ENCODE peak calls at places on chromosomes 5 and 9, in eight cellular contexts. One of them, this sample, is unnamed.

GRCh38 chr5:96876292-96876850 is at the start of gene ERAP2:
- DNase-seq in transverse colon: no peak
- DNase-seq in upper lobe of left lung: no peak
- DNase-seq in HepG2: peak; percentile 25
- DNase-seq in K562: peak; percentile 56
- DNase-seq in SK-N-SH: no peak
- DNase-seq in endothelial cell of umbilical vein: peak; percentile 85
- DNase-seq in breast epithelium: no peak
- DNase-seq in this sample: no peak

GRCh38 chr5:133924221-133924920 is 44.1 kb downstream of the C5orf15 start:
- DNase-seq in transverse colon: no peak
- DNase-seq in upper lobe of left lung: no peak
- DNase-seq in HepG2: no peak
- DNase-seq in K562: no peak
- DNase-seq in SK-N-SH: peak; percentile 65
- DNase-seq in endothelial cell of umbilical vein: no peak
- DNase-seq in breast epithelium: no peak
- DNase-seq in this sample: no peak

GRCh38 chr9:79952401-79952800 is 380.6 kb downstream of the TLE4 start:
- DNase-seq in transverse colon: no peak
- DNase-seq in upper lobe of left lung: no peak
- DNase-seq in HepG2: no peak
- DNase-seq in K562: no peak
- DNase-seq in SK-N-SH: no peak
- DNase-seq in endothelial cell of umbilical vein: no peak
- DNase-seq in breast epithelium: no peak
- DNase-seq in this sample: no peak

GRCh38 chr5:80793354-80793753 is 138.6 kb upstream of the DHFR start:
- DNase-seq in transverse colon: no peak
- DNase-seq in upper lobe of left lung: no peak
- DNase-seq in HepG2: no peak
- DNase-seq in K562: no peak
- DNase-seq in SK-N-SH: no peak
- DNase-seq in endothelial cell of umbilical vein: no peak
- DNase-seq in breast epithelium: no peak
- DNase-seq in this sample: no peak

GRCh38 chr5:142981886-142982820 is 212.0 kb downstream of the ARHGAP26 start:
- DNase-seq in transverse colon: peak; percentile 80
- DNase-seq in upper lobe of left lung: no peak
- DNase-seq in HepG2: peak; percentile 92
- DNase-seq in K562: no peak
- DNase-seq in SK-N-SH: peak; percentile 43
- DNase-seq in endothelial cell of umbilical vein: peak; percentile 75
- DNase-seq in breast epithelium: peak; percentile 79
- DNase-seq in this sample: no peak

GRCh38 chr9:16062542-16063240 is 509.8 kb downstream of the CCDC171 start:
- DNase-seq in transverse colon: no peak
- DNase-seq in upper lobe of left lung: no peak
- DNase-seq in HepG2: no peak
- DNase-seq in K562: no peak
- DNase-seq in SK-N-SH: no peak
- DNase-seq in endothelial cell of umbilical vein: peak; percentile 5
- DNase-seq in breast epithelium: no peak
- DNase-seq in this sample: no peak

GRCh38 chr5:4164167-4164566 is 568.5 kb downstream of the IRX1 start:
- DNase-seq in transverse colon: no peak
- DNase-seq in upper lobe of left lung: no peak
- DNase-seq in HepG2: no peak
- DNase-seq in K562: no peak
- DNase-seq in SK-N-SH: no peak
- DNase-seq in endothelial cell of umbilical vein: no peak
- DNase-seq in breast epithelium: no peak
- DNase-seq in this sample: no peak

GRCh38 chr5:110686264-110686663 is 40.2 kb downstream of the TMEM232 start:
- DNase-seq in transverse colon: no peak
- DNase-seq in upper lobe of left lung: no peak
- DNase-seq in HepG2: no peak
- DNase-seq in K562: no peak
- DNase-seq in SK-N-SH: no peak
- DNase-seq in endothelial cell of umbilical vein: no peak
- DNase-seq in breast epithelium: no peak
- DNase-seq in this sample: no peak

GRCh38 chr9:77457916-77458592 is 190.1 kb downstream of the GNA14 start:
- DNase-seq in transverse colon: peak; percentile 68
- DNase-seq in upper lobe of left lung: no peak
- DNase-seq in HepG2: peak; percentile 55
- DNase-seq in K562: peak; percentile 65
- DNase-seq in SK-N-SH: peak; percentile 74
- DNase-seq in endothelial cell of umbilical vein: peak; percentile 63
- DNase-seq in breast epithelium: no peak
- DNase-seq in this sample: peak; percentile 36

GRCh38 chr9:127937383-127938297 is at the start of gene DPM2:
- DNase-seq in transverse colon: peak; percentile 88
- DNase-seq in upper lobe of left lung: peak; percentile 93
- DNase-seq in HepG2: peak; percentile 73
- DNase-seq in K562: peak; percentile 90
- DNase-seq in SK-N-SH: peak; percentile 93
- DNase-seq in endothelial cell of umbilical vein: peak; percentile 84
- DNase-seq in breast epithelium: peak; percentile 79
- DNase-seq in this sample: peak; percentile 98

GRCh38 chr9:88221110-88221509 is 82.8 kb upstream of the SPATA31C2 start:
- DNase-seq in transverse colon: no peak
- DNase-seq in upper lobe of left lung: peak; percentile 52
- DNase-seq in HepG2: no peak
- DNase-seq in K562: no peak
- DNase-seq in SK-N-SH: no peak
- DNase-seq in endothelial cell of umbilical vein: no peak
- DNase-seq in breast epithelium: no peak
- DNase-seq in this sample: no peak

GRCh38 chr9:8727191-8727590 is 927.6 kb upstream of the DMAC1 start:
- DNase-seq in transverse colon: no peak
- DNase-seq in upper lobe of left lung: no peak
- DNase-seq in HepG2: no peak
- DNase-seq in K562: no peak
- DNase-seq in SK-N-SH: no peak
- DNase-seq in endothelial cell of umbilical vein: no peak
- DNase-seq in breast epithelium: no peak
- DNase-seq in this sample: no peak

GRCh38 chr9:33510264-33511183 is 13.5 kb upstream of the ANKRD18B start:
- DNase-seq in transverse colon: peak; percentile 39
- DNase-seq in upper lobe of left lung: peak; percentile 93
- DNase-seq in HepG2: no peak
- DNase-seq in K562: peak; percentile 45
- DNase-seq in SK-N-SH: peak; percentile 77
- DNase-seq in endothelial cell of umbilical vein: peak; percentile 78
- DNase-seq in breast epithelium: no peak
- DNase-seq in this sample: no peak

GRCh38 chr5:54180616-54181015 is 129.8 kb downstream of the ARL15 start:
- DNase-seq in transverse colon: no peak
- DNase-seq in upper lobe of left lung: peak; percentile 27
- DNase-seq in HepG2: no peak
- DNase-seq in K562: no peak
- DNase-seq in SK-N-SH: no peak
- DNase-seq in endothelial cell of umbilical vein: no peak
- DNase-seq in breast epithelium: no peak
- DNase-seq in this sample: no peak

GRCh38 chr5:15880201-15880600 is 299.4 kb downstream of the MARCHF11 start:
- DNase-seq in transverse colon: no peak
- DNase-seq in upper lobe of left lung: no peak
- DNase-seq in HepG2: no peak
- DNase-seq in K562: no peak
- DNase-seq in SK-N-SH: no peak
- DNase-seq in endothelial cell of umbilical vein: no peak
- DNase-seq in breast epithelium: no peak
- DNase-seq in this sample: no peak

GRCh38 chr9:137422668-137423000 is 328 bp downstream of the EXD3 start:
- DNase-seq in transverse colon: peak; percentile 46
- DNase-seq in upper lobe of left lung: peak; percentile 91
- DNase-seq in HepG2: no peak
- DNase-seq in K562: peak; percentile 77
- DNase-seq in SK-N-SH: peak; percentile 79
- DNase-seq in endothelial cell of umbilical vein: peak; percentile 28
- DNase-seq in breast epithelium: no peak
- DNase-seq in this sample: no peak

GRCh38 chr5:112534564-112534963 is 115.5 kb upstream of the EPB41L4A start:
- DNase-seq in transverse colon: no peak
- DNase-seq in upper lobe of left lung: no peak
- DNase-seq in HepG2: no peak
- DNase-seq in K562: no peak
- DNase-seq in SK-N-SH: no peak
- DNase-seq in endothelial cell of umbilical vein: peak; percentile 16
- DNase-seq in breast epithelium: no peak
- DNase-seq in this sample: no peak

DNA sequence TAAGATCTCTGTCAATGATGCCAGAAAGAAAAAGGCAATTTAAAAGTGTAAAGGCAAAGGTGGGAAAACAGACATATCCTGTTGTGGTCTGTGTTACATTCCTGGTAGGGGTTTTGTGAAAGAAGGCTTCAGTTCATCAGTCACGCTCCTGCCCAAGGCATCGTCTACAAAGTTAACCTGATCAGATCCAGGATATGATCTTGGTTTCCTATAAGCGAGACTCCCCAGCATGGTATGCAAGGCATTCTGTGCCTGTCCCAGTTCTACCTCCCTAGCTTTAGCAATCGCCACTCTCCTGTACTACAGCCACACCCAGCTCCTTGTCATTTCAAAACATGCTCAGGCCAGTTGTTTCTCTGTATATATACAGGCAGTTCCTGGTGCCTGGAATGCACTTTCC is 58.0 kb upstream of the PTPN3 start:
- DNase-seq in transverse colon: no peak
- DNase-seq in upper lobe of left lung: no peak
- DNase-seq in HepG2: no peak
- DNase-seq in K562: no peak
- DNase-seq in SK-N-SH: no peak
- DNase-seq in endothelial cell of umbilical vein: no peak
- DNase-seq in breast epithelium: no peak
- DNase-seq in this sample: no peak
- TF ChIP-seq POLR2AphosphoS5 in transverse colon: no peak
- TF ChIP-seq POLR2AphosphoS5 in upper lobe of left lung: no peak
- TF ChIP-seq POLR2AphosphoS5 in HepG2: no peak
- TF ChIP-seq POLR2AphosphoS5 in K562: no peak
- TF ChIP-seq POLR2AphosphoS5 in SK-N-SH: no peak
- TF ChIP-seq POLR2AphosphoS5 in endothelial cell of umbilical vein: no peak
- TF ChIP-seq POLR2AphosphoS5 in breast epithelium: peak; percentile 65
- TF ChIP-seq POLR2AphosphoS5 in this sample: no peak

GRCh38 chr5:14131855-14132503 is 11.2 kb upstream of the TRIO start:
- DNase-seq in transverse colon: no peak
- DNase-seq in upper lobe of left lung: no peak
- DNase-seq in HepG2: peak; percentile 28
- DNase-seq in K562: no peak
- DNase-seq in SK-N-SH: no peak
- DNase-seq in endothelial cell of umbilical vein: no peak
- DNase-seq in breast epithelium: no peak
- DNase-seq in this sample: no peak
- TF ChIP-seq POLR2AphosphoS5 in transverse colon: no peak
- TF ChIP-seq POLR2AphosphoS5 in upper lobe of left lung: no peak
- TF ChIP-seq POLR2AphosphoS5 in HepG2: no peak
- TF ChIP-seq POLR2AphosphoS5 in K562: no peak
- TF ChIP-seq POLR2AphosphoS5 in SK-N-SH: no peak
- TF ChIP-seq POLR2AphosphoS5 in endothelial cell of umbilical vein: no peak
- TF ChIP-seq POLR2AphosphoS5 in breast epithelium: no peak
- TF ChIP-seq POLR2AphosphoS5 in this sample: no peak

GRCh38 chr5:158847772-158848171 is 251.9 kb downstream of the EBF1 start:
- DNase-seq in transverse colon: no peak
- DNase-seq in upper lobe of left lung: no peak
- DNase-seq in HepG2: no peak
- DNase-seq in K562: no peak
- DNase-seq in SK-N-SH: no peak
- DNase-seq in endothelial cell of umbilical vein: no peak
- DNase-seq in breast epithelium: no peak
- DNase-seq in this sample: no peak

GRCh38 chr5:158848634-158849033 is 251.1 kb downstream of the EBF1 start:
- DNase-seq in transverse colon: no peak
- DNase-seq in upper lobe of left lung: no peak
- DNase-seq in HepG2: no peak
- DNase-seq in K562: no peak
- DNase-seq in SK-N-SH: no peak
- DNase-seq in endothelial cell of umbilical vein: no peak
- DNase-seq in breast epithelium: no peak
- DNase-seq in this sample: no peak

GRCh38 chr5:158851488-158851887 is 248.2 kb downstream of the EBF1 start:
- DNase-seq in transverse colon: no peak
- DNase-seq in upper lobe of left lung: no peak
- DNase-seq in HepG2: no peak
- DNase-seq in K562: no peak
- DNase-seq in SK-N-SH: no peak
- DNase-seq in endothelial cell of umbilical vein: no peak
- DNase-seq in breast epithelium: no peak
- DNase-seq in this sample: no peak

GRCh38 chr5:158852622-158853021 is 247.1 kb downstream of the EBF1 start:
- DNase-seq in transverse colon: no peak
- DNase-seq in upper lobe of left lung: no peak
- DNase-seq in HepG2: no peak
- DNase-seq in K562: no peak
- DNase-seq in SK-N-SH: no peak
- DNase-seq in endothelial cell of umbilical vein: no peak
- DNase-seq in breast epithelium: no peak
- DNase-seq in this sample: no peak

DNA sequence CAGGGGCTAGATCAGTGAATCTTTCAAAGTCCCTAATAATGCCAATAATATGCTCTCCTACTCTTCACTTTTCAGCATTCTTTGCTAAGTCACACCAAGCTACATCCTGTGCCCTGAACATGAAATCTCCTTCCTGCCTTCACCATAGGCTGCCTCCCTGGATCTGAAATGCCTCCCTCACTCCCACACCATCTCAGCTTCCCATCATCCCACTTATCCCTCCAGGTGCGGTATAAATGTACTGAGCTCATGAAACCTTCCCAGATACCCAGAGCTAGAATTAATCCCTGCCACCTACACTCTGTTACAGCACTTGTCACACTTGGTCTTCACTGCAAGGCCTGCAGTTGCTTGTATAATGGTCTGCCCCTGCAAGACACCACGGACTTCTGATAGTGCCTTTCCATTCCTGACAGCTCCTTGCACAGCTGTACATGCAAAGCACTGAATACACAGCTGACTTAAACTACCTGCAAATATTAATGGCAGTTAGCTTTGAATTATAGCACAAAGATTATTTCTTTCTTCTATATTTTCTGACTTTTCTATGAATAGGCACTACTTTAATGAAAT is 250.4 kb downstream of the EBF1 start:
- DNase-seq in transverse colon: no peak
- DNase-seq in upper lobe of left lung: no peak
- DNase-seq in HepG2: no peak
- DNase-seq in K562: no peak
- DNase-seq in SK-N-SH: no peak
- DNase-seq in endothelial cell of umbilical vein: no peak
- DNase-seq in breast epithelium: no peak
- DNase-seq in this sample: no peak
- TF ChIP-seq POLR2AphosphoS5 in transverse colon: no peak
- TF ChIP-seq POLR2AphosphoS5 in upper lobe of left lung: no peak
- TF ChIP-seq POLR2AphosphoS5 in HepG2: no peak
- TF ChIP-seq POLR2AphosphoS5 in K562: no peak
- TF ChIP-seq POLR2AphosphoS5 in SK-N-SH: no peak
- TF ChIP-seq POLR2AphosphoS5 in endothelial cell of umbilical vein: no peak
- TF ChIP-seq POLR2AphosphoS5 in breast epithelium: no peak
- TF ChIP-seq POLR2AphosphoS5 in this sample: no peak

DNA sequence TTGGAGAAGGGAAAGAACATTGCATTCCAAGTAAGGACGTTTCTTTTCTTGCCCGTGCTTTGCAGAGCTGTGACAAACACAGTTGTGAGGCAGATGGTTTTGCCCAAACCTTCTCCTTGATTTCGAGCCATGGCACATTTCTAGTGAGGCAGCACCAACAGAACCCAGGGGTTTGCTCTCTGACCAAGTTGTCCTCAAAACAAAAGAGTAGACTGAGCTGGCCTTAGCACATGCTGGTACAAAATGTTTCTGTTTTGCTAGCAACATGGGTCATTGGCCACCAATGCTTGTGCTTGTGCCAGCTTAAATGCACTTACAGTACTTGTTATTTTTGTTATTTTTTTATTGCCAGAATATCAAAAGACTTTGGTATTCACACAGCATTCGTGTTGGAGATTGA is 328.8 kb downstream of the GADD45G start:
- DNase-seq in transverse colon: no peak
- DNase-seq in upper lobe of left lung: no peak
- DNase-seq in HepG2: no peak
- DNase-seq in K562: no peak
- DNase-seq in SK-N-SH: no peak
- DNase-seq in endothelial cell of umbilical vein: no peak
- DNase-seq in breast epithelium: no peak
- DNase-seq in this sample: no peak
- TF ChIP-seq POLR2AphosphoS5 in transverse colon: no peak
- TF ChIP-seq POLR2AphosphoS5 in upper lobe of left lung: no peak
- TF ChIP-seq POLR2AphosphoS5 in HepG2: no peak
- TF ChIP-seq POLR2AphosphoS5 in K562: no peak
- TF ChIP-seq POLR2AphosphoS5 in SK-N-SH: no peak
- TF ChIP-seq POLR2AphosphoS5 in endothelial cell of umbilical vein: no peak
- TF ChIP-seq POLR2AphosphoS5 in breast epithelium: no peak
- TF ChIP-seq POLR2AphosphoS5 in this sample: no peak